ENCODE peak calls at places on chromosome 15, in four cellular contexts. D, P, N and M are unnamed samples.

GRCh38 chr15:39230205-39230916 is 350.5 kb upstream of the THBS1 start:
- DNase-seq in D (no peak), P (peak; percentile 85), N (no peak), M (no peak)

GRCh38 chr15:68228971-68229385 is 550 bp downstream of the CLN6 start:
- DNase-seq in D (no peak), P (no peak), N (no peak), M (peak; percentile 66)

GRCh38 chr15:67433495-67434099 is 87.3 kb upstream of the C15orf61 start:
- DNase-seq in D (peak; percentile 29), P (peak; percentile 57), N (no peak), M (no peak)

GRCh38 chr15:84855765-84856164 is 28.7 kb upstream of the SLC28A1 start:
- DNase-seq in D (no peak), P (no peak), N (no peak), M (no peak)

GRCh38 chr15:89761929-89762328 is 10.9 kb upstream of the MESP1 start:
- DNase-seq in D (no peak), P (no peak), N (no peak), M (no peak)

GRCh38 chr15:48775556-48775955 is 35.3 kb downstream of the CEP152 start:
- DNase-seq in D (no peak), P (no peak), N (no peak), M (no peak)

GRCh38 chr15:29813009-29813408 is 9.3 kb downstream of the TJP1 start:
- DNase-seq in D (no peak), P (no peak), N (no peak), M (no peak)

GRCh38 chr15:101489633-101490407 is at the start of gene PCSK6:
- DNase-seq in D (no peak), P (peak; percentile 58), N (no peak), M (no peak)

GRCh38 chr15:41512512-41513281 is 930 bp downstream of the LTK start:
- DNase-seq in D (no peak), P (peak; percentile 65), N (peak; percentile 23), M (no peak)

GRCh38 chr15:37783290-37783689 is 151.2 kb upstream of the TMCO5A start:
- DNase-seq in D (no peak), P (no peak), N (no peak), M (no peak)

GRCh38 chr15:84749111-84749991 is 959 bp downstream of the ZNF592 start:
- DNase-seq in D (no peak), P (peak; percentile 22), N (peak; percentile 43), M (no peak)

GRCh38 chr15:37095197-37095992 is 5.0 kb downstream of the MEIS2 start:
- DNase-seq in D (no peak), P (peak; percentile 32), N (no peak), M (no peak)

GRCh38 chr15:73746883-73747282 is 6.3 kb downstream of the INSYN1 start:
- DNase-seq in D (no peak), P (no peak), N (no peak), M (no peak)

GRCh38 chr15:58495836-58496501 is 64.2 kb downstream of the LIPC start:
- DNase-seq in D (no peak), P (no peak), N (no peak), M (no peak)

GRCh38 chr15:92930776-92931175 is 30.7 kb downstream of the CHD2 start:
- DNase-seq in D (no peak), P (no peak), N (no peak), M (no peak)

GRCh38 chr15:57611938-57612337 is 20.2 kb downstream of the MYZAP start:
- DNase-seq in D (no peak), P (peak; percentile 12), N (no peak), M (no peak)

GRCh38 chr15:92997821-92998220 is 91.2 kb downstream of the RGMA start:
- DNase-seq in D (no peak), P (no peak), N (no peak), M (no peak)

GRCh38 chr15:79872358-79873017 is 24.3 kb downstream of the MTHFS start:
- DNase-seq in D (no peak), P (no peak), N (peak; percentile 39), M (peak; percentile 10)

GRCh38 chr15:100807028-100807427 is 72.6 kb upstream of the ALDH1A3 start:
- DNase-seq in D (no peak), P (no peak), N (no peak), M (no peak)

GRCh38 chr15:76107169-76107568 is 47.4 kb downstream of the TMEM266 start:
- DNase-seq in D (no peak), P (no peak), N (no peak), M (no peak)

GRCh38 chr15:38895326-38896282 is 331.0 kb upstream of the RASGRP1 start:
- DNase-seq in D (no peak), P (no peak), N (no peak), M (no peak)

GRCh38 chr15:20340331-20340811 is 201.2 kb downstream of the GOLGA6L6 start:
- DNase-seq in D (no peak), P (peak; percentile 49), N (no peak), M (no peak)

GRCh38 chr15:58086479-58086878 is 21.0 kb upstream of the ALDH1A2 start:
- DNase-seq in D (no peak), P (no peak), N (no peak), M (no peak)

GRCh38 chr15:80844011-80844732 is 65.0 kb downstream of the CEMIP start:
- DNase-seq in D (no peak), P (no peak), N (no peak), M (no peak)

GRCh38 chr15:40702077-40702476 is 7.1 kb downstream of the RAD51 start:
- DNase-seq in D (no peak), P (no peak), N (no peak), M (no peak)

GRCh38 chr15:92503458-92503857 is 109.8 kb downstream of the ST8SIA2 start:
- DNase-seq in D (no peak), P (no peak), N (no peak), M (no peak)

GRCh38 chr15:92187975-92188374 is 205.7 kb upstream of the ST8SIA2 start:
- DNase-seq in D (no peak), P (no peak), N (no peak), M (no peak)

GRCh38 chr15:27412413-27412812 is 441.4 kb downstream of the GABRG3 start:
- DNase-seq in D (no peak), P (no peak), N (no peak), M (no peak)

GRCh38 chr15:51793521-51793920 is 35.9 kb upstream of the TMOD3 start:
- DNase-seq in D (no peak), P (no peak), N (no peak), M (peak; percentile 69)

GRCh38 chr15:23472678-23473077 is 25.6 kb upstream of the GOLGA6L2 start:
- DNase-seq in D (no peak), P (no peak), N (no peak), M (no peak)

GRCh38 chr15:55823699-55824098 is 80.7 kb upstream of the PRTG start:
- DNase-seq in D (no peak), P (no peak), N (no peak), M (no peak)

GRCh38 chr15:79352206-79352605 is 41.3 kb downstream of the TMED3 start:
- DNase-seq in D (no peak), P (no peak), N (no peak), M (no peak)

GRCh38 chr15:43930079-43930478 is 103.3 kb downstream of the WDR76 start:
- DNase-seq in D (no peak), P (no peak), N (no peak), M (no peak)

GRCh38 chr15:95105229-95105628 is 873.9 kb downstream of the MCTP2 start:
- DNase-seq in D (no peak), P (no peak), N (no peak), M (no peak)

GRCh38 chr15:50149090-50149489 is 30.1 kb upstream of the ATP8B4 start:
- DNase-seq in D (no peak), P (no peak), N (no peak), M (no peak)

GRCh38 chr15:73800662-73801345 is 47.7 kb upstream of the INSYN1 start:
- DNase-seq in D (no peak), P (no peak), N (no peak), M (peak; percentile 18)

GRCh38 chr15:29631076-29632070 is 190.9 kb downstream of the TJP1 start:
- DNase-seq in D (no peak), P (no peak), N (no peak), M (no peak)

GRCh38 chr15:65836665-65837064 is 32.6 kb upstream of the RAB11A start:
- DNase-seq in D (no peak), P (no peak), N (no peak), M (no peak)

GRCh38 chr15:85834651-85835050 is 39.9 kb upstream of the KLHL25 start:
- DNase-seq in D (no peak), P (no peak), N (no peak), M (no peak)